ENCODE peak calls at places on chromosomes 16 and 17, in six cellular contexts. One of them, this sample, is unnamed.

GRCh38 chr16:85805442-85806045 is 6.0 kb downstream of the COX4I1 start:
- DNase-seq in left kidney: no peak
- DNase-seq in fibroblast of lung: no peak
- DNase-seq in epithelial cell of prostate: no peak
- DNase-seq in stimulated activated CD4-positive, alpha-beta T cell treated with anti-CD3 and anti-CD28 coated beads, Interleukin-4, amount 100 ng/mL, for 48 hours: no peak
- DNase-seq in H9: no peak
- DNase-seq in this sample: no peak

GRCh38 chr17:41463746-41464145 is 3.4 kb downstream of the KRT32 start:
- DNase-seq in stimulated activated CD4-positive, alpha-beta T cell treated with anti-CD3 and anti-CD28 coated beads, Interleukin-4, amount 100 ng/mL, for 48 hours: no peak
- DNase-seq in H9: no peak
- DNase-seq in left kidney: no peak
- DNase-seq in epithelial cell of prostate: no peak
- DNase-seq in fibroblast of lung: no peak
- DNase-seq in this sample: no peak

GRCh38 chr17:43912635-43913304 is 5.4 kb upstream of the MPP2 start:
- DNase-seq in left kidney: no peak
- DNase-seq in fibroblast of lung: no peak
- DNase-seq in H9: no peak
- DNase-seq in stimulated activated CD4-positive, alpha-beta T cell treated with anti-CD3 and anti-CD28 coated beads, Interleukin-4, amount 100 ng/mL, for 48 hours: no peak
- DNase-seq in epithelial cell of prostate: no peak
- DNase-seq in this sample: no peak

GRCh38 chr16:56944954-56945839 is 13.3 kb downstream of the HERPUD1 start:
- DNase-seq in fibroblast of lung: no peak
- DNase-seq in stimulated activated CD4-positive, alpha-beta T cell treated with anti-CD3 and anti-CD28 coated beads, Interleukin-4, amount 100 ng/mL, for 48 hours: no peak
- DNase-seq in epithelial cell of prostate: peak; percentile 16
- DNase-seq in left kidney: no peak
- DNase-seq in H9: no peak
- DNase-seq in this sample: no peak

GRCh38 chr16:50371936-50372595 is 3.3 kb upstream of the BRD7 start:
- DNase-seq in stimulated activated CD4-positive, alpha-beta T cell treated with anti-CD3 and anti-CD28 coated beads, Interleukin-4, amount 100 ng/mL, for 48 hours: no peak
- DNase-seq in epithelial cell of prostate: no peak
- DNase-seq in fibroblast of lung: peak; percentile 21
- DNase-seq in H9: no peak
- DNase-seq in left kidney: peak; percentile 76
- DNase-seq in this sample: peak; percentile 56

GRCh38 chr17:3475155-3475808 is 515 bp upstream of the ASPA start:
- DNase-seq in epithelial cell of prostate: no peak
- DNase-seq in left kidney: peak; percentile 2
- DNase-seq in stimulated activated CD4-positive, alpha-beta T cell treated with anti-CD3 and anti-CD28 coated beads, Interleukin-4, amount 100 ng/mL, for 48 hours: no peak
- DNase-seq in H9: no peak
- DNase-seq in fibroblast of lung: no peak
- DNase-seq in this sample: no peak

GRCh38 chr17:31095239-31096105 is 695 bp downstream of the NF1 start:
- DNase-seq in epithelial cell of prostate: no peak
- DNase-seq in H9: peak; percentile 94
- DNase-seq in fibroblast of lung: peak; percentile 37
- DNase-seq in left kidney: peak; percentile 95
- DNase-seq in stimulated activated CD4-positive, alpha-beta T cell treated with anti-CD3 and anti-CD28 coated beads, Interleukin-4, amount 100 ng/mL, for 48 hours: peak; percentile 8
- DNase-seq in this sample: peak; percentile 72

GRCh38 chr16:81261049-81261648 is 22.7 kb downstream of the BCO1 start:
- DNase-seq in fibroblast of lung: no peak
- DNase-seq in epithelial cell of prostate: no peak
- DNase-seq in left kidney: no peak
- DNase-seq in H9: peak; percentile 45
- DNase-seq in stimulated activated CD4-positive, alpha-beta T cell treated with anti-CD3 and anti-CD28 coated beads, Interleukin-4, amount 100 ng/mL, for 48 hours: peak; percentile 8
- DNase-seq in this sample: peak; percentile 45

GRCh38 chr16:4414187-4414909 is 2.0 kb downstream of the CORO7 start:
- DNase-seq in left kidney: no peak
- DNase-seq in fibroblast of lung: no peak
- DNase-seq in stimulated activated CD4-positive, alpha-beta T cell treated with anti-CD3 and anti-CD28 coated beads, Interleukin-4, amount 100 ng/mL, for 48 hours: peak; percentile 76
- DNase-seq in epithelial cell of prostate: no peak
- DNase-seq in H9: no peak
- DNase-seq in this sample: no peak

GRCh38 chr17:49383048-49383447 is 21.0 kb upstream of the ZNF652 start:
- DNase-seq in H9: no peak
- DNase-seq in epithelial cell of prostate: no peak
- DNase-seq in stimulated activated CD4-positive, alpha-beta T cell treated with anti-CD3 and anti-CD28 coated beads, Interleukin-4, amount 100 ng/mL, for 48 hours: no peak
- DNase-seq in left kidney: no peak
- DNase-seq in fibroblast of lung: no peak
- DNase-seq in this sample: no peak

GRCh38 chr17:29113334-29113733 is 66.9 kb downstream of the MYO18A start:
- DNase-seq in stimulated activated CD4-positive, alpha-beta T cell treated with anti-CD3 and anti-CD28 coated beads, Interleukin-4, amount 100 ng/mL, for 48 hours: no peak
- DNase-seq in H9: no peak
- DNase-seq in left kidney: no peak
- DNase-seq in epithelial cell of prostate: no peak
- DNase-seq in fibroblast of lung: no peak
- DNase-seq in this sample: no peak

GRCh38 chr17:41492771-41493170 is 3.1 kb upstream of the KRT36 start:
- DNase-seq in left kidney: peak; percentile 70
- DNase-seq in fibroblast of lung: peak; percentile 57
- DNase-seq in H9: no peak
- DNase-seq in stimulated activated CD4-positive, alpha-beta T cell treated with anti-CD3 and anti-CD28 coated beads, Interleukin-4, amount 100 ng/mL, for 48 hours: no peak
- DNase-seq in epithelial cell of prostate: no peak
- DNase-seq in this sample: no peak

GRCh38 chr17:82332669-82333278 is 792 bp downstream of the SECTM1 start:
- DNase-seq in epithelial cell of prostate: no peak
- DNase-seq in H9: peak; percentile 59
- DNase-seq in left kidney: peak; percentile 67
- DNase-seq in fibroblast of lung: peak; percentile 45
- DNase-seq in stimulated activated CD4-positive, alpha-beta T cell treated with anti-CD3 and anti-CD28 coated beads, Interleukin-4, amount 100 ng/mL, for 48 hours: no peak
- DNase-seq in this sample: no peak

GRCh38 chr16:8735574-8735973 is 61.2 kb downstream of the ABAT start:
- DNase-seq in H9: no peak
- DNase-seq in left kidney: no peak
- DNase-seq in fibroblast of lung: no peak
- DNase-seq in epithelial cell of prostate: no peak
- DNase-seq in stimulated activated CD4-positive, alpha-beta T cell treated with anti-CD3 and anti-CD28 coated beads, Interleukin-4, amount 100 ng/mL, for 48 hours: no peak
- DNase-seq in this sample: no peak

GRCh38 chr17:20084621-20085282 is 75.6 kb downstream of the SPECC1 start:
- DNase-seq in fibroblast of lung: no peak
- DNase-seq in left kidney: no peak
- DNase-seq in epithelial cell of prostate: no peak
- DNase-seq in H9: no peak
- DNase-seq in stimulated activated CD4-positive, alpha-beta T cell treated with anti-CD3 and anti-CD28 coated beads, Interleukin-4, amount 100 ng/mL, for 48 hours: no peak
- DNase-seq in this sample: no peak

GRCh38 chr16:83420206-83420760 is 387.5 kb upstream of the HSBP1 start:
- DNase-seq in left kidney: peak; percentile 88
- DNase-seq in H9: no peak
- DNase-seq in epithelial cell of prostate: no peak
- DNase-seq in fibroblast of lung: peak; percentile 48
- DNase-seq in stimulated activated CD4-positive, alpha-beta T cell treated with anti-CD3 and anti-CD28 coated beads, Interleukin-4, amount 100 ng/mL, for 48 hours: no peak
- DNase-seq in this sample: peak; percentile 6

GRCh38 chr17:69757794-69758430 is 317.1 kb upstream of the KCNJ16 start:
- DNase-seq in epithelial cell of prostate: no peak
- DNase-seq in stimulated activated CD4-positive, alpha-beta T cell treated with anti-CD3 and anti-CD28 coated beads, Interleukin-4, amount 100 ng/mL, for 48 hours: no peak
- DNase-seq in H9: no peak
- DNase-seq in left kidney: no peak
- DNase-seq in fibroblast of lung: peak; percentile 97
- DNase-seq in this sample: no peak

GRCh38 chr17:74759243-74759801 is 10.9 kb downstream of the NHERF1 start:
- DNase-seq in H9: no peak
- DNase-seq in epithelial cell of prostate: no peak
- DNase-seq in left kidney: peak; percentile 28
- DNase-seq in stimulated activated CD4-positive, alpha-beta T cell treated with anti-CD3 and anti-CD28 coated beads, Interleukin-4, amount 100 ng/mL, for 48 hours: no peak
- DNase-seq in fibroblast of lung: no peak
- DNase-seq in this sample: no peak

GRCh38 chr16:85415196-85415988 is 197.7 kb upstream of the GSE1 start:
- DNase-seq in H9: no peak
- DNase-seq in epithelial cell of prostate: no peak
- DNase-seq in left kidney: peak; percentile 88
- DNase-seq in stimulated activated CD4-positive, alpha-beta T cell treated with anti-CD3 and anti-CD28 coated beads, Interleukin-4, amount 100 ng/mL, for 48 hours: no peak
- DNase-seq in fibroblast of lung: no peak
- DNase-seq in this sample: no peak

GRCh38 chr16:57892041-57892440 is 78.9 kb downstream of the CNGB1 start:
- DNase-seq in epithelial cell of prostate: peak; percentile 61
- DNase-seq in fibroblast of lung: peak; percentile 46
- DNase-seq in H9: no peak
- DNase-seq in left kidney: no peak
- DNase-seq in stimulated activated CD4-positive, alpha-beta T cell treated with anti-CD3 and anti-CD28 coated beads, Interleukin-4, amount 100 ng/mL, for 48 hours: no peak
- DNase-seq in this sample: no peak

GRCh38 chr17:35841505-35841904 is 27.2 kb downstream of the HEATR9 start:
- DNase-seq in left kidney: no peak
- DNase-seq in fibroblast of lung: no peak
- DNase-seq in epithelial cell of prostate: no peak
- DNase-seq in stimulated activated CD4-positive, alpha-beta T cell treated with anti-CD3 and anti-CD28 coated beads, Interleukin-4, amount 100 ng/mL, for 48 hours: no peak
- DNase-seq in H9: no peak
- DNase-seq in this sample: no peak

GRCh38 chr17:83189673-83190385 is 110.4 kb downstream of the METRNL start:
- DNase-seq in left kidney: peak; percentile 52
- DNase-seq in stimulated activated CD4-positive, alpha-beta T cell treated with anti-CD3 and anti-CD28 coated beads, Interleukin-4, amount 100 ng/mL, for 48 hours: no peak
- DNase-seq in fibroblast of lung: peak; percentile 95
- DNase-seq in H9: no peak
- DNase-seq in epithelial cell of prostate: no peak
- DNase-seq in this sample: no peak